ENCODE peak calls at places on chromosomes 13 and 19, in five cellular contexts. F, R, Q, Z and S are unnamed samples.

GRCh38 chr19:54727562-54727961 is 3.3 kb downstream of the KIR3DL3 start:
- DNase-seq in Z (no peak), R (no peak), F (no peak), Q (no peak), S (no peak)

GRCh38 chr13:114033541-114034315 is 59.9 kb upstream of the C13orf46 start:
- DNase-seq in F (no peak), R (no peak), Z (no peak), Q (no peak), S (no peak)

GRCh38 chr13:85700909-85701308 is 98.3 kb downstream of the SLITRK6 start:
- DNase-seq in Z (no peak), Q (no peak), F (no peak), R (no peak), S (no peak)

GRCh38 chr13:71873418-71874276 is 6.6 kb upstream of the DACH1 start:
- DNase-seq in Q (no peak), Z (no peak), F (no peak), R (no peak), S (no peak)

GRCh38 chr13:65453982-65454381 is 1776.2 kb downstream of the PCDH9 start:
- DNase-seq in Z (no peak), Q (no peak), R (no peak), F (no peak), S (no peak)

GRCh38 chr13:73136776-73137175 is 78.0 kb downstream of the KLF5 start:
- DNase-seq in F (no peak), Z (no peak), R (no peak), Q (no peak), S (no peak)

GRCh38 chr13:110233181-110233641 is 73.7 kb downstream of the COL4A1 start:
- DNase-seq in Q (no peak), R (peak; percentile 48), F (no peak), Z (no peak), S (no peak)

GRCh38 chr13:45827318-45827717 is 24.2 kb downstream of the SIAH3 start:
- DNase-seq in R (no peak), F (no peak), Q (no peak), Z (no peak), S (no peak)

GRCh38 chr13:30743319-30744055 is 8.1 kb downstream of the ALOX5AP start:
- DNase-seq in Z (no peak), R (peak; percentile 76), Q (no peak), F (no peak), S (no peak)

GRCh38 chr19:23116802-23117571 is at the start of gene ZNF730:
- DNase-seq in Z (peak; percentile 63), R (no peak), Q (peak; percentile 71), F (no peak), S (no peak)

GRCh38 chr19:34325961-34326360 is 39.0 kb upstream of the GPI start:
- DNase-seq in Q (no peak), Z (no peak), R (no peak), F (no peak), S (no peak)

GRCh38 chr13:20362642-20363041 is 130.5 kb upstream of the GJB6 start:
- DNase-seq in R (no peak), Q (no peak), F (no peak), Z (no peak), S (no peak)

GRCh38 chr13:32537580-32538233 is 888 bp downstream of the N4BP2L2 start:
- DNase-seq in F (peak; percentile 28), R (no peak), Z (peak; percentile 60), Q (no peak), S (no peak)

GRCh38 chr13:108586826-108587225 is 42.6 kb upstream of the MYO16 start:
- DNase-seq in Z (no peak), Q (no peak), F (no peak), R (no peak), S (no peak)

GRCh38 chr19:55467236-55468053 is 2.9 kb upstream of the C19orf85 start:
- DNase-seq in Z (peak; percentile 84), Q (no peak), R (no peak), F (peak; percentile 64), S (peak; percentile 87)

GRCh38 chr13:76455960-76456359 is 430.2 kb downstream of the KCTD12 start:
- DNase-seq in Z (no peak), R (no peak), F (no peak), Q (no peak), S (no peak)

GRCh38 chr19:42143341-42144234 is 11.3 kb upstream of the POU2F2 start:
- DNase-seq in Q (no peak), Z (no peak), R (no peak), F (no peak), S (no peak)

GRCh38 chr13:45156565-45157361 is 36.5 kb downstream of the GTF2F2 start:
- DNase-seq in Z (no peak), Q (no peak), F (no peak), R (no peak), S (no peak)

GRCh38 chr19:31570718-31571117 is 221.5 kb upstream of the TSHZ3 start:
- DNase-seq in Z (no peak), F (no peak), Q (no peak), R (no peak), S (no peak)

GRCh38 chr13:66578305-66578704 is 651.8 kb downstream of the PCDH9 start:
- DNase-seq in Z (no peak), Q (no peak), F (no peak), R (no peak), S (no peak)

GRCh38 chr19:28314771-28315170 is 898.2 kb downstream of the UQCRFS1 start:
- DNase-seq in R (no peak), Z (no peak), Q (no peak), F (no peak), S (no peak)